ENCODE peak calls at places on chromosomes 3 and 15, in five cellular contexts. U, X, G, P and K are unnamed samples.
A peak's percentile ranks its signal among the peaks of the same experiment; 100 is the strongest.

GRCh38 chr3:182585532-182586150 is 207.7 kb upstream of the ATP11B start:
- DNase-seq in U (no peak), X (no peak), G (no peak), P (no peak), K (no peak)

GRCh38 chr3:195820901-195821300 is 9.2 kb upstream of the MUC4 start:
- DNase-seq in U (peak; percentile 41), X (no peak), G (no peak), P (no peak), K (no peak)

GRCh38 chr3:127456471-127457093 is 134.0 kb downstream of the TPRA1 start:
- DNase-seq in U (peak; percentile 88), X (peak; percentile 84), G (peak; percentile 35), P (no peak), K (peak; percentile 73)

GRCh38 chr3:195558602-195559001 is 15.5 kb upstream of the PPP1R2 start:
- DNase-seq in U (peak; percentile 62), X (peak; percentile 42), G (peak; percentile 45), P (no peak), K (no peak)

GRCh38 chr3:22729981-22730380 is 473.1 kb upstream of the UBE2E2 start:
- DNase-seq in U (no peak), X (no peak), G (no peak), P (no peak), K (no peak)

GRCh38 chr15:39202641-39203040 is 378.2 kb upstream of the THBS1 start:
- DNase-seq in U (no peak), X (no peak), G (no peak), P (no peak), K (no peak)

GRCh38 chr3:188526057-188526456 is 372.1 kb downstream of the LPP start:
- DNase-seq in U (no peak), X (no peak), G (peak; percentile 72), P (no peak), K (no peak)

GRCh38 chr15:50531763-50532162 is 14.7 kb downstream of the USP50 start:
- DNase-seq in U (no peak), X (no peak), G (no peak), P (no peak), K (no peak)

GRCh38 chr3:73401616-73402265 is 223.0 kb downstream of the PDZRN3 start:
- DNase-seq in U (peak; percentile 98), X (no peak), G (no peak), P (no peak), K (no peak)

GRCh38 chr3:30343861-30344260 is 262.5 kb upstream of the TGFBR2 start:
- DNase-seq in U (no peak), X (no peak), G (no peak), P (no peak), K (no peak)

GRCh38 chr3:105965384-105965783 is 96.6 kb upstream of the CBLB start:
- DNase-seq in U (no peak), X (no peak), G (no peak), P (no peak), K (no peak)

GRCh38 chr15:62858343-62858742 is 184.2 kb upstream of the TPM1 start:
- DNase-seq in U (no peak), X (no peak), G (no peak), P (no peak), K (no peak)

GRCh38 chr3:194330579-194330978 is 20.5 kb downstream of the CPN2 start:
- DNase-seq in U (no peak), X (no peak), G (peak; percentile 54), P (no peak), K (no peak)

GRCh38 chr15:99711685-99712084 is 21.6 kb downstream of the LYSMD4 start:
- DNase-seq in U (no peak), X (no peak), G (no peak), P (no peak), K (no peak)

GRCh38 chr15:62066663-62067447 is at the start of gene C2CD4A:
- DNase-seq in U (peak; percentile 91), X (no peak), G (peak; percentile 89), P (no peak), K (peak; percentile 81)

GRCh38 chr15:66787472-66787871 is 85.4 kb downstream of the SMAD6 start:
- DNase-seq in U (peak; percentile 29), X (no peak), G (no peak), P (no peak), K (peak; percentile 44)

GRCh38 chr15:69391046-69391757 is 22.9 kb upstream of the KIF23 start:
- DNase-seq in U (peak; percentile 52), X (no peak), G (no peak), P (peak; percentile 50), K (no peak)

GRCh38 chr15:40252141-40252437 is 13.2 kb downstream of the PAK6 start:
- DNase-seq in U (no peak), X (no peak), G (no peak), P (no peak), K (no peak)

GRCh38 chr15:91040851-91041250 is 18.5 kb upstream of the VPS33B start:
- DNase-seq in U (no peak), X (no peak), G (no peak), P (no peak), K (no peak)

GRCh38 chr3:100665230-100665629 is 44.1 kb upstream of the TFG start:
- DNase-seq in U (no peak), X (peak; percentile 51), G (no peak), P (no peak), K (no peak)

GRCh38 chr3:15055019-15055557 is 10.0 kb downstream of the MRPS25 start:
- DNase-seq in U (no peak), X (peak; percentile 31), G (no peak), P (no peak), K (no peak)

GRCh38 chr3:113243071-113243470 is 31.7 kb downstream of the BOC start:
- DNase-seq in U (no peak), X (no peak), G (no peak), P (no peak), K (no peak)

GRCh38 chr15:63296195-63296594 is 18.8 kb downstream of the APH1B start:
- DNase-seq in U (no peak), X (no peak), G (no peak), P (no peak), K (no peak)

GRCh38 chr15:73935547-73935946 is 9.3 kb downstream of the LOXL1 start:
- DNase-seq in U (no peak), X (no peak), G (no peak), P (no peak), K (no peak)

GRCh38 chr3:185831195-185831594 is 6.4 kb upstream of the IGF2BP2 start:
- DNase-seq in U (no peak), X (no peak), G (no peak), P (no peak), K (no peak)

GRCh38 chr3:182671942-182672341 is 121.4 kb upstream of the ATP11B start:
- DNase-seq in U (no peak), X (no peak), G (no peak), P (no peak), K (no peak)

GRCh38 chr3:177443469-177443868 is 246.2 kb upstream of the TBL1XR1 start:
- DNase-seq in U (peak; percentile 83), X (peak; percentile 78), G (no peak), P (no peak), K (no peak)

GRCh38 chr3:185335799-185336198 is 27.1 kb upstream of the MAP3K13 start:
- DNase-seq in U (peak; percentile 65), X (peak; percentile 87), G (no peak), P (no peak), K (no peak)

GRCh38 chr3:129077222-129077621 is 16.6 kb downstream of the GP9 start:
- DNase-seq in U (no peak), X (no peak), G (no peak), P (no peak), K (no peak)

GRCh38 chr3:57110214-57110613 is 49.8 kb downstream of the SPATA12 start:
- DNase-seq in U (no peak), X (no peak), G (no peak), P (no peak), K (no peak)

GRCh38 chr3:148880681-148881080 is 15.6 kb downstream of the CPA3 start:
- DNase-seq in U (no peak), X (no peak), G (no peak), P (no peak), K (no peak)